ENCODE peak calls at places on chromosomes 6 and 20, in nine cellular contexts. One of them, this sample, is unnamed.

GRCh38 chr6:168196385-168196860 is 117.4 kb upstream of the FRMD1 start:
- DNase-seq in SK-N-SH: no peak
- DNase-seq in Panc1: no peak
- DNase-seq in spleen: no peak
- DNase-seq in breast epithelium: peak; percentile 82
- DNase-seq in transverse colon: peak; percentile 72
- DNase-seq in HCT116: no peak
- DNase-seq in GM12891: no peak
- DNase-seq in sigmoid colon: no peak
- DNase-seq in this sample: no peak

GRCh38 chr6:45021652-45022051 is 306.5 kb upstream of the RUNX2 start:
- DNase-seq in GM12891: no peak
- DNase-seq in Panc1: no peak
- DNase-seq in breast epithelium: no peak
- DNase-seq in SK-N-SH: no peak
- DNase-seq in sigmoid colon: no peak
- DNase-seq in transverse colon: no peak
- DNase-seq in HCT116: no peak
- DNase-seq in spleen: no peak
- DNase-seq in this sample: no peak

GRCh38 chr6:125913864-125914351 is 42.7 kb upstream of the HINT3 start:
- DNase-seq in GM12891: no peak
- DNase-seq in sigmoid colon: no peak
- DNase-seq in spleen: no peak
- DNase-seq in Panc1: peak; percentile 41
- DNase-seq in breast epithelium: no peak
- DNase-seq in HCT116: peak; percentile 82
- DNase-seq in SK-N-SH: no peak
- DNase-seq in transverse colon: peak; percentile 69
- DNase-seq in this sample: no peak

GRCh38 chr6:152432758-152433157 is 204.4 kb downstream of the SYNE1 start:
- DNase-seq in Panc1: no peak
- DNase-seq in breast epithelium: no peak
- DNase-seq in spleen: no peak
- DNase-seq in GM12891: no peak
- DNase-seq in transverse colon: no peak
- DNase-seq in HCT116: no peak
- DNase-seq in sigmoid colon: no peak
- DNase-seq in SK-N-SH: no peak
- DNase-seq in this sample: no peak

GRCh38 chr6:37244430-37245310 is 12.9 kb upstream of the TBC1D22B start:
- DNase-seq in breast epithelium: peak; percentile 90
- DNase-seq in transverse colon: peak; percentile 57
- DNase-seq in HCT116: no peak
- DNase-seq in GM12891: no peak
- DNase-seq in spleen: no peak
- DNase-seq in sigmoid colon: peak; percentile 94
- DNase-seq in SK-N-SH: no peak
- DNase-seq in Panc1: no peak
- DNase-seq in this sample: peak; percentile 96

GRCh38 chr20:31440012-31440659 is at the start of gene DEFB123:
- DNase-seq in sigmoid colon: no peak
- DNase-seq in spleen: no peak
- DNase-seq in breast epithelium: no peak
- DNase-seq in Panc1: no peak
- DNase-seq in GM12891: no peak
- DNase-seq in SK-N-SH: no peak
- DNase-seq in transverse colon: no peak
- DNase-seq in HCT116: no peak
- DNase-seq in this sample: no peak

GRCh38 chr6:82963527-82963926 is 102.1 kb downstream of the UBE3D start:
- DNase-seq in GM12891: no peak
- DNase-seq in sigmoid colon: no peak
- DNase-seq in SK-N-SH: no peak
- DNase-seq in breast epithelium: no peak
- DNase-seq in transverse colon: no peak
- DNase-seq in spleen: no peak
- DNase-seq in HCT116: peak; percentile 32
- DNase-seq in Panc1: no peak
- DNase-seq in this sample: no peak

GRCh38 chr20:14882846-14883245 is 545.4 kb upstream of the FLRT3 start:
- DNase-seq in spleen: no peak
- DNase-seq in GM12891: no peak
- DNase-seq in sigmoid colon: no peak
- DNase-seq in SK-N-SH: no peak
- DNase-seq in Panc1: no peak
- DNase-seq in breast epithelium: no peak
- DNase-seq in transverse colon: no peak
- DNase-seq in HCT116: no peak
- DNase-seq in this sample: no peak

GRCh38 chr6:153668758-153669157 is 370.3 kb upstream of the OPRM1 start:
- DNase-seq in SK-N-SH: no peak
- DNase-seq in HCT116: no peak
- DNase-seq in breast epithelium: no peak
- DNase-seq in sigmoid colon: no peak
- DNase-seq in spleen: no peak
- DNase-seq in GM12891: no peak
- DNase-seq in Panc1: no peak
- DNase-seq in transverse colon: no peak
- DNase-seq in this sample: no peak

GRCh38 chr6:29887819-29888581 is 54.3 kb upstream of the HLA-A start:
- DNase-seq in spleen: peak; percentile 96
- DNase-seq in SK-N-SH: peak; percentile 27
- DNase-seq in Panc1: peak; percentile 18
- DNase-seq in transverse colon: peak; percentile 94
- DNase-seq in HCT116: peak; percentile 18
- DNase-seq in GM12891: peak; percentile 45
- DNase-seq in breast epithelium: no peak
- DNase-seq in sigmoid colon: peak; percentile 92
- DNase-seq in this sample: no peak

GRCh38 chr6:2109796-2110195 is 135.6 kb downstream of the GMDS start:
- DNase-seq in GM12891: no peak
- DNase-seq in transverse colon: no peak
- DNase-seq in breast epithelium: no peak
- DNase-seq in HCT116: no peak
- DNase-seq in SK-N-SH: no peak
- DNase-seq in Panc1: no peak
- DNase-seq in sigmoid colon: no peak
- DNase-seq in spleen: no peak
- DNase-seq in this sample: no peak

GRCh38 chr20:59808729-59809381 is 124.6 kb downstream of the SYCP2 start:
- DNase-seq in breast epithelium: no peak
- DNase-seq in Panc1: no peak
- DNase-seq in HCT116: no peak
- DNase-seq in spleen: peak; percentile 49
- DNase-seq in sigmoid colon: peak; percentile 17
- DNase-seq in GM12891: no peak
- DNase-seq in SK-N-SH: peak; percentile 13
- DNase-seq in transverse colon: no peak
- DNase-seq in this sample: peak; percentile 64

GRCh38 chr20:20003088-20003954 is 13.8 kb upstream of the NAA20 start:
- DNase-seq in transverse colon: peak; percentile 27
- DNase-seq in GM12891: peak; percentile 32
- DNase-seq in SK-N-SH: no peak
- DNase-seq in breast epithelium: peak; percentile 83
- DNase-seq in Panc1: no peak
- DNase-seq in HCT116: no peak
- DNase-seq in sigmoid colon: peak; percentile 82
- DNase-seq in spleen: no peak
- DNase-seq in this sample: no peak

DNA sequence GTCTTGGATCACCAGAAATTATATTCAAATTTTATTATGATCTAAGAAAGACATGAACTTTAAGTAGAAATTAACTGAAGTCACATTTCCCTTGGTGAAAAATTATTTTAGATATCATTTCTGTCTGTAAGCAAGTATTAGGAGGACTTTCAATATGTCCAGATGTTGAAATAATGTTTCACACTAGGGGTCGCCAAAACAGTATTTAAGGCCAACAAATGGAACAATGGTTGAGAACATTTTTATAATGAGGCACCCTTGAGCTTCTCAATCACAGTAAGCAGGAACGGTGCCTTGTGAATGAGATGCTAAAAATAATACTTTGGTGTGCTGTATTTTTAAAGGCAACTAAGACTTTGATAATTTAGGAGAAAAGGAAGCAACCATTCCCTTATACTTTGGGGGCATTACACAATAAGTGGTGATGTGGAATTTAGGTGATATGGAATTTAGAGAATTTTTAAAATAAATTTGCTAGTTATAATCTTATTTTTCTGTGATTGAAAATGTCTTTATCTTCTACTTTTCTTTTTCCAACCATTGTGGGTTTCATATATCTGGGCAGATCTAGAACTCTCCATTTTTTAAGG is 9.6 kb upstream of the SF3B5 start:
- DNase-seq in sigmoid colon: no peak
- DNase-seq in Panc1: peak; percentile 70
- DNase-seq in transverse colon: no peak
- DNase-seq in breast epithelium: no peak
- DNase-seq in GM12891: no peak
- DNase-seq in HCT116: peak; percentile 59
- DNase-seq in SK-N-SH: peak; percentile 44
- DNase-seq in spleen: no peak
- DNase-seq in this sample: no peak
- TF ChIP-seq POLR2AphosphoS5 in sigmoid colon: no peak
- TF ChIP-seq POLR2AphosphoS5 in Panc1: no peak
- TF ChIP-seq POLR2AphosphoS5 in transverse colon: no peak
- TF ChIP-seq POLR2AphosphoS5 in breast epithelium: no peak
- TF ChIP-seq POLR2AphosphoS5 in GM12891: no peak
- TF ChIP-seq POLR2AphosphoS5 in HCT116: no peak
- TF ChIP-seq POLR2AphosphoS5 in SK-N-SH: no peak
- TF ChIP-seq POLR2AphosphoS5 in spleen: no peak
- TF ChIP-seq POLR2AphosphoS5 in this sample: no peak

GRCh38 chr6:31121131-31121790 is 1.0 kb upstream of the CDSN start:
- DNase-seq in GM12891: no peak
- DNase-seq in breast epithelium: no peak
- DNase-seq in SK-N-SH: no peak
- DNase-seq in sigmoid colon: no peak
- DNase-seq in spleen: no peak
- DNase-seq in HCT116: no peak
- DNase-seq in Panc1: no peak
- DNase-seq in transverse colon: no peak
- DNase-seq in this sample: no peak

GRCh38 chr6:31120151-31120915 is at the start of gene CDSN:
- DNase-seq in breast epithelium: no peak
- DNase-seq in transverse colon: no peak
- DNase-seq in sigmoid colon: no peak
- DNase-seq in SK-N-SH: no peak
- DNase-seq in Panc1: no peak
- DNase-seq in GM12891: no peak
- DNase-seq in HCT116: no peak
- DNase-seq in spleen: no peak
- DNase-seq in this sample: no peak

GRCh38 chr6:31125162-31125561 is 4.9 kb upstream of the CDSN start:
- DNase-seq in GM12891: no peak
- DNase-seq in SK-N-SH: no peak
- DNase-seq in HCT116: no peak
- DNase-seq in Panc1: no peak
- DNase-seq in transverse colon: no peak
- DNase-seq in breast epithelium: peak; percentile 95
- DNase-seq in sigmoid colon: peak; percentile 82
- DNase-seq in spleen: no peak
- DNase-seq in this sample: no peak

GRCh38 chr6:31125586-31126363 is 5.5 kb upstream of the CDSN start:
- DNase-seq in HCT116: no peak
- DNase-seq in breast epithelium: peak; percentile 52
- DNase-seq in SK-N-SH: no peak
- DNase-seq in spleen: no peak
- DNase-seq in Panc1: no peak
- DNase-seq in sigmoid colon: no peak
- DNase-seq in transverse colon: no peak
- DNase-seq in GM12891: no peak
- DNase-seq in this sample: no peak

GRCh38 chr6:31122803-31123706 is 2.8 kb upstream of the CDSN start:
- DNase-seq in Panc1: no peak
- DNase-seq in spleen: no peak
- DNase-seq in GM12891: no peak
- DNase-seq in breast epithelium: peak; percentile 80
- DNase-seq in transverse colon: no peak
- DNase-seq in HCT116: peak; percentile 72
- DNase-seq in sigmoid colon: peak; percentile 89
- DNase-seq in SK-N-SH: peak; percentile 48
- DNase-seq in this sample: no peak
- TF ChIP-seq POLR2AphosphoS5 in Panc1: peak; percentile 52
- TF ChIP-seq POLR2AphosphoS5 in spleen: no peak
- TF ChIP-seq POLR2AphosphoS5 in GM12891: no peak
- TF ChIP-seq POLR2AphosphoS5 in breast epithelium: no peak
- TF ChIP-seq POLR2AphosphoS5 in transverse colon: no peak
- TF ChIP-seq POLR2AphosphoS5 in HCT116: peak; percentile 69
- TF ChIP-seq POLR2AphosphoS5 in sigmoid colon: no peak
- TF ChIP-seq POLR2AphosphoS5 in SK-N-SH: peak; percentile 18
- TF ChIP-seq POLR2AphosphoS5 in this sample: no peak

DNA sequence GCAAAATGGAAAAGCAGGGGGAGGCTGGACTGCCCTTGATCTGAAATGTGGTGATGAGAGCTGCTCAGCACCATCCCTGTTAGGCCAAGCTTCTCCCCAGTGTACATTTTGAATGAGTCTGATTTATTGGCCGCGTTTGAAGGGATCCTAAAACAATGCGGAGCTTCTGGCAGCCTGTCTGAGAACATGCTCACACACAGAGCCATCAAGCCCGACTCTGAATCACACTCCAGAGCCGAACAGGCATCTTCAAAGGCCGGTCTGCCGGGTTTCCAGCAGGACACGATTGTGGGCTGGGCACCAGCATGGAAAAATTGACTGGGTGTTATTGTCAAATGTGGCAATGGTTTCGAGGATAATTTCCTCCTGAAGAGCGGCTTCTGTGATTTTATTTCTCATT is 235.9 kb downstream of the TFAP2C start:
- DNase-seq in SK-N-SH: no peak
- DNase-seq in transverse colon: peak; percentile 22
- DNase-seq in HCT116: no peak
- DNase-seq in breast epithelium: peak; percentile 42
- DNase-seq in Panc1: no peak
- DNase-seq in sigmoid colon: peak; percentile 92
- DNase-seq in GM12891: no peak
- DNase-seq in spleen: no peak
- DNase-seq in this sample: no peak
- TF ChIP-seq POLR2AphosphoS5 in SK-N-SH: no peak
- TF ChIP-seq POLR2AphosphoS5 in transverse colon: peak; percentile 18
- TF ChIP-seq POLR2AphosphoS5 in HCT116: no peak
- TF ChIP-seq POLR2AphosphoS5 in breast epithelium: no peak
- TF ChIP-seq POLR2AphosphoS5 in Panc1: no peak
- TF ChIP-seq POLR2AphosphoS5 in sigmoid colon: peak; percentile 74
- TF ChIP-seq POLR2AphosphoS5 in GM12891: no peak
- TF ChIP-seq POLR2AphosphoS5 in spleen: no peak
- TF ChIP-seq POLR2AphosphoS5 in this sample: no peak

DNA sequence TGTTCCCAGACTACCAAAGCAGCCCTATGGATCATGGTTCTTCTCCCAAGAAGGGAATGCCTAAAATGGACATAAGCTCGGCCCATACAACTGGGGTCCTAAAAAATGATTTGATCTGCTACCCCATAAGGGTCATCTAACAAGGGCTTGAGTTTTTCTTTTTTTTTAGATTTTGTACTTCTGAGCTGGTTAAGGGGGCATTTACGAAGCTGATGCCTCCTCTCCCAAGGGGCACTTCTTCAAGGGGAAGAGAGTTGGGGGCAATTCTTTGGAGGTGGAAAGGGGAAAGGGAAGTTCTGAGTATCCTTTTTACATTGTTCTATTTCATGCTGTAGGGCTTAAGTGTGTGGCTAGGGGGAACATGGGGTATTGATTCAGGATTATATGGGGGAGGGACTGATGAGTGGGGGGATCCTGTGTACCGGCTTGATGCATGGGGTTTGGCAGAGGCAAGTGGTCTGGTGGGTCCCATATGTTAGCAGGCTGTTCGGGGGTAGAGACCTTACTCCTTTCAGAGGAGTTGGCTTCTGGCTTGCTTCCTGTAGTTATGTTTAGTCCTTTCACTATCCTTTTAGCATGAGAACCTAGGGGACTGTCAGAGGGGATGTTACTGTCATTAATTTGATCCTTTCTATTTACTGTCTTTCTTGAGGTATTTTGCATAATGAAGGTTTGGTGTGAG is 8.1 kb upstream of the ZNFX1 start:
- DNase-seq in HCT116: no peak
- DNase-seq in transverse colon: no peak
- DNase-seq in spleen: no peak
- DNase-seq in GM12891: no peak
- DNase-seq in sigmoid colon: no peak
- DNase-seq in breast epithelium: no peak
- DNase-seq in SK-N-SH: no peak
- DNase-seq in Panc1: no peak
- DNase-seq in this sample: no peak
- TF ChIP-seq POLR2AphosphoS5 in HCT116: no peak
- TF ChIP-seq POLR2AphosphoS5 in transverse colon: no peak
- TF ChIP-seq POLR2AphosphoS5 in spleen: no peak
- TF ChIP-seq POLR2AphosphoS5 in GM12891: peak; percentile 71
- TF ChIP-seq POLR2AphosphoS5 in sigmoid colon: no peak
- TF ChIP-seq POLR2AphosphoS5 in breast epithelium: no peak
- TF ChIP-seq POLR2AphosphoS5 in SK-N-SH: no peak
- TF ChIP-seq POLR2AphosphoS5 in Panc1: peak; percentile 55
- TF ChIP-seq POLR2AphosphoS5 in this sample: no peak